ENCODE peak calls at places on chromosomes 5 and 9, in ten cellular contexts. One of them, this sample, is unnamed.

GRCh38 chr9:128785427-128785826 is 1.6 kb upstream of the TBC1D13 start:
- DNase-seq in amniotic stem cell: no peak
- DNase-seq in activated CD4-positive, alpha-beta T cell treated with anti-CD3 and anti-CD28 coated beads for 24 hours: no peak
- DNase-seq in AG08395: no peak
- DNase-seq in endothelial cell: no peak
- DNase-seq in stimulated activated CD8-positive, alpha-beta memory T cell treated with anti-CD3 and anti-CD28 coated beads, Interleukin-2, amount 100 ng/mL, for 48 hours: no peak
- DNase-seq in RWPE1: no peak
- DNase-seq in tibial artery: no peak
- DNase-seq in effector memory CD8-positive, alpha-beta T cell: no peak
- DNase-seq in CD14-positive monocyte: no peak
- DNase-seq in this sample: no peak

GRCh38 chr9:11064853-11065252 is 452.1 kb upstream of the PTPRD start:
- DNase-seq in activated CD4-positive, alpha-beta T cell treated with anti-CD3 and anti-CD28 coated beads for 24 hours: no peak
- DNase-seq in endothelial cell: no peak
- DNase-seq in stimulated activated CD8-positive, alpha-beta memory T cell treated with anti-CD3 and anti-CD28 coated beads, Interleukin-2, amount 100 ng/mL, for 48 hours: no peak
- DNase-seq in AG08395: no peak
- DNase-seq in RWPE1: no peak
- DNase-seq in amniotic stem cell: no peak
- DNase-seq in tibial artery: no peak
- DNase-seq in effector memory CD8-positive, alpha-beta T cell: no peak
- DNase-seq in CD14-positive monocyte: no peak
- DNase-seq in this sample: no peak

GRCh38 chr5:52886206-52886605 is 98.5 kb downstream of the ITGA1 start:
- DNase-seq in endothelial cell: no peak
- DNase-seq in amniotic stem cell: no peak
- DNase-seq in AG08395: no peak
- DNase-seq in tibial artery: no peak
- DNase-seq in CD14-positive monocyte: no peak
- DNase-seq in activated CD4-positive, alpha-beta T cell treated with anti-CD3 and anti-CD28 coated beads for 24 hours: no peak
- DNase-seq in stimulated activated CD8-positive, alpha-beta memory T cell treated with anti-CD3 and anti-CD28 coated beads, Interleukin-2, amount 100 ng/mL, for 48 hours: no peak
- DNase-seq in effector memory CD8-positive, alpha-beta T cell: no peak
- DNase-seq in RWPE1: no peak
- DNase-seq in this sample: no peak

GRCh38 chr9:76023715-76024195 is 133.3 kb downstream of the PCSK5 start:
- DNase-seq in endothelial cell: no peak
- DNase-seq in amniotic stem cell: no peak
- DNase-seq in tibial artery: no peak
- DNase-seq in RWPE1: no peak
- DNase-seq in effector memory CD8-positive, alpha-beta T cell: no peak
- DNase-seq in stimulated activated CD8-positive, alpha-beta memory T cell treated with anti-CD3 and anti-CD28 coated beads, Interleukin-2, amount 100 ng/mL, for 48 hours: no peak
- DNase-seq in CD14-positive monocyte: no peak
- DNase-seq in AG08395: no peak
- DNase-seq in activated CD4-positive, alpha-beta T cell treated with anti-CD3 and anti-CD28 coated beads for 24 hours: no peak
- DNase-seq in this sample: no peak

GRCh38 chr5:37071901-37072581 is 177.1 kb downstream of the CPLANE1 start:
- DNase-seq in tibial artery: no peak
- DNase-seq in effector memory CD8-positive, alpha-beta T cell: no peak
- DNase-seq in RWPE1: no peak
- DNase-seq in AG08395: peak
- DNase-seq in CD14-positive monocyte: no peak
- DNase-seq in endothelial cell: no peak
- DNase-seq in activated CD4-positive, alpha-beta T cell treated with anti-CD3 and anti-CD28 coated beads for 24 hours: no peak
- DNase-seq in amniotic stem cell: peak
- DNase-seq in stimulated activated CD8-positive, alpha-beta memory T cell treated with anti-CD3 and anti-CD28 coated beads, Interleukin-2, amount 100 ng/mL, for 48 hours: no peak
- DNase-seq in this sample: no peak

GRCh38 chr5:95241635-95242034 is 43.3 kb downstream of the MCTP1 start:
- DNase-seq in stimulated activated CD8-positive, alpha-beta memory T cell treated with anti-CD3 and anti-CD28 coated beads, Interleukin-2, amount 100 ng/mL, for 48 hours: no peak
- DNase-seq in activated CD4-positive, alpha-beta T cell treated with anti-CD3 and anti-CD28 coated beads for 24 hours: no peak
- DNase-seq in RWPE1: no peak
- DNase-seq in tibial artery: no peak
- DNase-seq in CD14-positive monocyte: no peak
- DNase-seq in amniotic stem cell: no peak
- DNase-seq in AG08395: no peak
- DNase-seq in endothelial cell: no peak
- DNase-seq in effector memory CD8-positive, alpha-beta T cell: no peak
- DNase-seq in this sample: no peak

GRCh38 chr5:173968154-173968553 is 20.8 kb upstream of the C5orf47 start:
- DNase-seq in activated CD4-positive, alpha-beta T cell treated with anti-CD3 and anti-CD28 coated beads for 24 hours: no peak
- DNase-seq in stimulated activated CD8-positive, alpha-beta memory T cell treated with anti-CD3 and anti-CD28 coated beads, Interleukin-2, amount 100 ng/mL, for 48 hours: no peak
- DNase-seq in RWPE1: no peak
- DNase-seq in amniotic stem cell: no peak
- DNase-seq in effector memory CD8-positive, alpha-beta T cell: no peak
- DNase-seq in endothelial cell: no peak
- DNase-seq in AG08395: no peak
- DNase-seq in tibial artery: no peak
- DNase-seq in CD14-positive monocyte: no peak
- DNase-seq in this sample: no peak

GRCh38 chr5:173984218-173984617 is 4.8 kb upstream of the C5orf47 start:
- DNase-seq in activated CD4-positive, alpha-beta T cell treated with anti-CD3 and anti-CD28 coated beads for 24 hours: no peak
- DNase-seq in endothelial cell: no peak
- DNase-seq in CD14-positive monocyte: no peak
- DNase-seq in stimulated activated CD8-positive, alpha-beta memory T cell treated with anti-CD3 and anti-CD28 coated beads, Interleukin-2, amount 100 ng/mL, for 48 hours: no peak
- DNase-seq in effector memory CD8-positive, alpha-beta T cell: no peak
- DNase-seq in AG08395: no peak
- DNase-seq in RWPE1: no peak
- DNase-seq in tibial artery: no peak
- DNase-seq in amniotic stem cell: no peak
- DNase-seq in this sample: no peak

GRCh38 chr5:143717400-143717799 is 94.6 kb upstream of the HMHB1 start:
- DNase-seq in stimulated activated CD8-positive, alpha-beta memory T cell treated with anti-CD3 and anti-CD28 coated beads, Interleukin-2, amount 100 ng/mL, for 48 hours: no peak
- DNase-seq in tibial artery: no peak
- DNase-seq in RWPE1: peak
- DNase-seq in effector memory CD8-positive, alpha-beta T cell: no peak
- DNase-seq in endothelial cell: no peak
- DNase-seq in AG08395: peak
- DNase-seq in amniotic stem cell: peak
- DNase-seq in CD14-positive monocyte: no peak
- DNase-seq in activated CD4-positive, alpha-beta T cell treated with anti-CD3 and anti-CD28 coated beads for 24 hours: no peak
- DNase-seq in this sample: no peak

GRCh38 chr5:68505917-68506860 is 290.6 kb downstream of the PIK3R1 start:
- DNase-seq in activated CD4-positive, alpha-beta T cell treated with anti-CD3 and anti-CD28 coated beads for 24 hours: no peak
- DNase-seq in stimulated activated CD8-positive, alpha-beta memory T cell treated with anti-CD3 and anti-CD28 coated beads, Interleukin-2, amount 100 ng/mL, for 48 hours: no peak
- DNase-seq in tibial artery: no peak
- DNase-seq in amniotic stem cell: no peak
- DNase-seq in CD14-positive monocyte: no peak
- DNase-seq in AG08395: no peak
- DNase-seq in RWPE1: peak
- DNase-seq in endothelial cell: no peak
- DNase-seq in effector memory CD8-positive, alpha-beta T cell: no peak
- DNase-seq in this sample: no peak

GRCh38 chr5:90865194-90865593 is 306.6 kb downstream of the ADGRV1 start:
- DNase-seq in activated CD4-positive, alpha-beta T cell treated with anti-CD3 and anti-CD28 coated beads for 24 hours: no peak
- DNase-seq in amniotic stem cell: no peak
- DNase-seq in RWPE1: no peak
- DNase-seq in stimulated activated CD8-positive, alpha-beta memory T cell treated with anti-CD3 and anti-CD28 coated beads, Interleukin-2, amount 100 ng/mL, for 48 hours: no peak
- DNase-seq in endothelial cell: no peak
- DNase-seq in effector memory CD8-positive, alpha-beta T cell: no peak
- DNase-seq in AG08395: no peak
- DNase-seq in tibial artery: no peak
- DNase-seq in CD14-positive monocyte: no peak
- DNase-seq in this sample: no peak

GRCh38 chr5:179792612-179793469 is 945 bp upstream of the LTC4S start:
- DNase-seq in effector memory CD8-positive, alpha-beta T cell: no peak
- DNase-seq in tibial artery: no peak
- DNase-seq in AG08395: no peak
- DNase-seq in stimulated activated CD8-positive, alpha-beta memory T cell treated with anti-CD3 and anti-CD28 coated beads, Interleukin-2, amount 100 ng/mL, for 48 hours: no peak
- DNase-seq in activated CD4-positive, alpha-beta T cell treated with anti-CD3 and anti-CD28 coated beads for 24 hours: no peak
- DNase-seq in RWPE1: no peak
- DNase-seq in CD14-positive monocyte: no peak
- DNase-seq in endothelial cell: no peak
- DNase-seq in amniotic stem cell: no peak
- DNase-seq in this sample: no peak

GRCh38 chr9:110049699-110050450 is 158.1 kb downstream of the C9orf152 start:
- DNase-seq in activated CD4-positive, alpha-beta T cell treated with anti-CD3 and anti-CD28 coated beads for 24 hours: no peak
- DNase-seq in stimulated activated CD8-positive, alpha-beta memory T cell treated with anti-CD3 and anti-CD28 coated beads, Interleukin-2, amount 100 ng/mL, for 48 hours: no peak
- DNase-seq in effector memory CD8-positive, alpha-beta T cell: no peak
- DNase-seq in AG08395: no peak
- DNase-seq in tibial artery: peak
- DNase-seq in CD14-positive monocyte: no peak
- DNase-seq in amniotic stem cell: no peak
- DNase-seq in RWPE1: peak
- DNase-seq in endothelial cell: peak
- DNase-seq in this sample: peak

GRCh38 chr5:5497132-5497748 is 74.8 kb downstream of the ICE1 start:
- DNase-seq in AG08395: peak
- DNase-seq in amniotic stem cell: peak
- DNase-seq in RWPE1: peak
- DNase-seq in stimulated activated CD8-positive, alpha-beta memory T cell treated with anti-CD3 and anti-CD28 coated beads, Interleukin-2, amount 100 ng/mL, for 48 hours: no peak
- DNase-seq in tibial artery: peak
- DNase-seq in activated CD4-positive, alpha-beta T cell treated with anti-CD3 and anti-CD28 coated beads for 24 hours: no peak
- DNase-seq in endothelial cell: peak
- DNase-seq in CD14-positive monocyte: no peak
- DNase-seq in effector memory CD8-positive, alpha-beta T cell: no peak
- DNase-seq in this sample: peak

GRCh38 chr9:31153250-31153840 is 1231.1 kb upstream of the ACO1 start:
- DNase-seq in amniotic stem cell: no peak
- DNase-seq in AG08395: no peak
- DNase-seq in RWPE1: no peak
- DNase-seq in endothelial cell: no peak
- DNase-seq in stimulated activated CD8-positive, alpha-beta memory T cell treated with anti-CD3 and anti-CD28 coated beads, Interleukin-2, amount 100 ng/mL, for 48 hours: no peak
- DNase-seq in CD14-positive monocyte: no peak
- DNase-seq in effector memory CD8-positive, alpha-beta T cell: no peak
- DNase-seq in tibial artery: no peak
- DNase-seq in activated CD4-positive, alpha-beta T cell treated with anti-CD3 and anti-CD28 coated beads for 24 hours: no peak
- DNase-seq in this sample: no peak

GRCh38 chr9:14221558-14221957 is 92.4 kb downstream of the NFIB start:
- DNase-seq in amniotic stem cell: peak
- DNase-seq in CD14-positive monocyte: no peak
- DNase-seq in activated CD4-positive, alpha-beta T cell treated with anti-CD3 and anti-CD28 coated beads for 24 hours: no peak
- DNase-seq in endothelial cell: no peak
- DNase-seq in RWPE1: peak
- DNase-seq in AG08395: peak
- DNase-seq in effector memory CD8-positive, alpha-beta T cell: no peak
- DNase-seq in tibial artery: no peak
- DNase-seq in stimulated activated CD8-positive, alpha-beta memory T cell treated with anti-CD3 and anti-CD28 coated beads, Interleukin-2, amount 100 ng/mL, for 48 hours: no peak
- DNase-seq in this sample: no peak

GRCh38 chr5:60196382-60197113 is 303.0 kb upstream of the PDE4D start:
- DNase-seq in activated CD4-positive, alpha-beta T cell treated with anti-CD3 and anti-CD28 coated beads for 24 hours: no peak
- DNase-seq in endothelial cell: no peak
- DNase-seq in RWPE1: peak
- DNase-seq in tibial artery: peak
- DNase-seq in effector memory CD8-positive, alpha-beta T cell: no peak
- DNase-seq in CD14-positive monocyte: peak
- DNase-seq in stimulated activated CD8-positive, alpha-beta memory T cell treated with anti-CD3 and anti-CD28 coated beads, Interleukin-2, amount 100 ng/mL, for 48 hours: no peak
- DNase-seq in AG08395: peak
- DNase-seq in amniotic stem cell: peak
- DNase-seq in this sample: no peak

GRCh38 chr5:125549322-125549871 is 803.0 kb upstream of the ZNF608 start:
- DNase-seq in stimulated activated CD8-positive, alpha-beta memory T cell treated with anti-CD3 and anti-CD28 coated beads, Interleukin-2, amount 100 ng/mL, for 48 hours: no peak
- DNase-seq in RWPE1: no peak
- DNase-seq in CD14-positive monocyte: no peak
- DNase-seq in amniotic stem cell: no peak
- DNase-seq in effector memory CD8-positive, alpha-beta T cell: no peak
- DNase-seq in AG08395: no peak
- DNase-seq in activated CD4-positive, alpha-beta T cell treated with anti-CD3 and anti-CD28 coated beads for 24 hours: no peak
- DNase-seq in endothelial cell: no peak
- DNase-seq in tibial artery: no peak
- DNase-seq in this sample: peak

GRCh38 chr5:133696782-133697507 is 84.6 kb upstream of the FSTL4 start:
- DNase-seq in amniotic stem cell: no peak
- DNase-seq in stimulated activated CD8-positive, alpha-beta memory T cell treated with anti-CD3 and anti-CD28 coated beads, Interleukin-2, amount 100 ng/mL, for 48 hours: no peak
- DNase-seq in endothelial cell: no peak
- DNase-seq in activated CD4-positive, alpha-beta T cell treated with anti-CD3 and anti-CD28 coated beads for 24 hours: no peak
- DNase-seq in tibial artery: no peak
- DNase-seq in CD14-positive monocyte: no peak
- DNase-seq in effector memory CD8-positive, alpha-beta T cell: no peak
- DNase-seq in AG08395: no peak
- DNase-seq in RWPE1: no peak
- DNase-seq in this sample: no peak

GRCh38 chr9:75418518-75418917 is 330.2 kb downstream of the OSTF1 start:
- DNase-seq in amniotic stem cell: no peak
- DNase-seq in RWPE1: no peak
- DNase-seq in tibial artery: no peak
- DNase-seq in stimulated activated CD8-positive, alpha-beta memory T cell treated with anti-CD3 and anti-CD28 coated beads, Interleukin-2, amount 100 ng/mL, for 48 hours: no peak
- DNase-seq in CD14-positive monocyte: no peak
- DNase-seq in effector memory CD8-positive, alpha-beta T cell: no peak
- DNase-seq in endothelial cell: no peak
- DNase-seq in AG08395: no peak
- DNase-seq in activated CD4-positive, alpha-beta T cell treated with anti-CD3 and anti-CD28 coated beads for 24 hours: no peak
- DNase-seq in this sample: no peak

GRCh38 chr9:127449332-127449966 is 1.8 kb downstream of the RPL12 start:
- DNase-seq in endothelial cell: no peak
- DNase-seq in tibial artery: no peak
- DNase-seq in activated CD4-positive, alpha-beta T cell treated with anti-CD3 and anti-CD28 coated beads for 24 hours: no peak
- DNase-seq in CD14-positive monocyte: no peak
- DNase-seq in amniotic stem cell: no peak
- DNase-seq in effector memory CD8-positive, alpha-beta T cell: no peak
- DNase-seq in stimulated activated CD8-positive, alpha-beta memory T cell treated with anti-CD3 and anti-CD28 coated beads, Interleukin-2, amount 100 ng/mL, for 48 hours: no peak
- DNase-seq in RWPE1: no peak
- DNase-seq in AG08395: no peak
- DNase-seq in this sample: no peak

GRCh38 chr9:137156567-137157375 is 13.1 kb downstream of the LRRC26 start:
- DNase-seq in stimulated activated CD8-positive, alpha-beta memory T cell treated with anti-CD3 and anti-CD28 coated beads, Interleukin-2, amount 100 ng/mL, for 48 hours: peak
- DNase-seq in CD14-positive monocyte: no peak
- DNase-seq in endothelial cell: peak
- DNase-seq in effector memory CD8-positive, alpha-beta T cell: peak
- DNase-seq in RWPE1: peak
- DNase-seq in activated CD4-positive, alpha-beta T cell treated with anti-CD3 and anti-CD28 coated beads for 24 hours: peak
- DNase-seq in amniotic stem cell: no peak
- DNase-seq in AG08395: peak
- DNase-seq in tibial artery: no peak
- DNase-seq in this sample: no peak

GRCh38 chr9:89471390-89471789 is 26.5 kb downstream of the SEMA4D start:
- DNase-seq in AG08395: no peak
- DNase-seq in tibial artery: no peak
- DNase-seq in RWPE1: no peak
- DNase-seq in stimulated activated CD8-positive, alpha-beta memory T cell treated with anti-CD3 and anti-CD28 coated beads, Interleukin-2, amount 100 ng/mL, for 48 hours: no peak
- DNase-seq in effector memory CD8-positive, alpha-beta T cell: no peak
- DNase-seq in activated CD4-positive, alpha-beta T cell treated with anti-CD3 and anti-CD28 coated beads for 24 hours: no peak
- DNase-seq in amniotic stem cell: no peak
- DNase-seq in endothelial cell: no peak
- DNase-seq in CD14-positive monocyte: no peak
- DNase-seq in this sample: no peak

GRCh38 chr5:60495644-60496520 is 204.1 kb downstream of the DEPDC1B start:
- DNase-seq in activated CD4-positive, alpha-beta T cell treated with anti-CD3 and anti-CD28 coated beads for 24 hours: no peak
- DNase-seq in endothelial cell: no peak
- DNase-seq in stimulated activated CD8-positive, alpha-beta memory T cell treated with anti-CD3 and anti-CD28 coated beads, Interleukin-2, amount 100 ng/mL, for 48 hours: no peak
- DNase-seq in AG08395: no peak
- DNase-seq in tibial artery: no peak
- DNase-seq in RWPE1: no peak
- DNase-seq in amniotic stem cell: no peak
- DNase-seq in effector memory CD8-positive, alpha-beta T cell: no peak
- DNase-seq in CD14-positive monocyte: no peak
- DNase-seq in this sample: no peak

GRCh38 chr5:15249152-15249551 is 250.8 kb upstream of the FBXL7 start:
- DNase-seq in endothelial cell: no peak
- DNase-seq in AG08395: peak
- DNase-seq in activated CD4-positive, alpha-beta T cell treated with anti-CD3 and anti-CD28 coated beads for 24 hours: no peak
- DNase-seq in RWPE1: peak
- DNase-seq in tibial artery: no peak
- DNase-seq in CD14-positive monocyte: no peak
- DNase-seq in effector memory CD8-positive, alpha-beta T cell: no peak
- DNase-seq in amniotic stem cell: no peak
- DNase-seq in stimulated activated CD8-positive, alpha-beta memory T cell treated with anti-CD3 and anti-CD28 coated beads, Interleukin-2, amount 100 ng/mL, for 48 hours: no peak
- DNase-seq in this sample: no peak

GRCh38 chr5:1255081-1255561 is 29.9 kb downstream of the SLC6A18 start:
- DNase-seq in endothelial cell: no peak
- DNase-seq in tibial artery: no peak
- DNase-seq in RWPE1: no peak
- DNase-seq in stimulated activated CD8-positive, alpha-beta memory T cell treated with anti-CD3 and anti-CD28 coated beads, Interleukin-2, amount 100 ng/mL, for 48 hours: no peak
- DNase-seq in amniotic stem cell: no peak
- DNase-seq in activated CD4-positive, alpha-beta T cell treated with anti-CD3 and anti-CD28 coated beads for 24 hours: peak
- DNase-seq in effector memory CD8-positive, alpha-beta T cell: peak
- DNase-seq in AG08395: no peak
- DNase-seq in CD14-positive monocyte: no peak
- DNase-seq in this sample: no peak

GRCh38 chr9:76412638-76413037 is 18.4 kb upstream of the RFK start:
- DNase-seq in RWPE1: no peak
- DNase-seq in amniotic stem cell: no peak
- DNase-seq in activated CD4-positive, alpha-beta T cell treated with anti-CD3 and anti-CD28 coated beads for 24 hours: no peak
- DNase-seq in stimulated activated CD8-positive, alpha-beta memory T cell treated with anti-CD3 and anti-CD28 coated beads, Interleukin-2, amount 100 ng/mL, for 48 hours: no peak
- DNase-seq in tibial artery: no peak
- DNase-seq in AG08395: no peak
- DNase-seq in CD14-positive monocyte: no peak
- DNase-seq in endothelial cell: no peak
- DNase-seq in effector memory CD8-positive, alpha-beta T cell: no peak
- DNase-seq in this sample: no peak

GRCh38 chr9:125989090-125989501 is 241.9 kb downstream of the PBX3 start:
- DNase-seq in endothelial cell: no peak
- DNase-seq in tibial artery: no peak
- DNase-seq in CD14-positive monocyte: peak
- DNase-seq in RWPE1: no peak
- DNase-seq in effector memory CD8-positive, alpha-beta T cell: no peak
- DNase-seq in stimulated activated CD8-positive, alpha-beta memory T cell treated with anti-CD3 and anti-CD28 coated beads, Interleukin-2, amount 100 ng/mL, for 48 hours: no peak
- DNase-seq in activated CD4-positive, alpha-beta T cell treated with anti-CD3 and anti-CD28 coated beads for 24 hours: no peak
- DNase-seq in amniotic stem cell: no peak
- DNase-seq in AG08395: no peak
- DNase-seq in this sample: peak